ENCODE peak calls at places on chromosomes 2 and 18, in ten cellular contexts. One of them, this sample, is unnamed. For H3K4me1, the result is how much of the 10 kb centered on the place peaks cover.

GRCh38 chr2:65877331-65877791 is 445.0 kb upstream of the SPRED2 start:
- DNase-seq in GM23338: no peak
- DNase-seq in K562: no peak
- DNase-seq in endothelial cell of umbilical vein: no peak
- DNase-seq in suprapubic skin: no peak
- DNase-seq in breast epithelium: no peak
- DNase-seq in spleen: no peak
- DNase-seq in SK-N-SH: no peak
- DNase-seq in HCT116: no peak
- DNase-seq in stomach: no peak
- DNase-seq in this sample: no peak

GRCh38 chr2:46299365-46300263 is 2.4 kb downstream of the EPAS1 start:
- DNase-seq in suprapubic skin: peak
- DNase-seq in endothelial cell of umbilical vein: peak
- DNase-seq in SK-N-SH: peak
- DNase-seq in GM23338: peak
- DNase-seq in breast epithelium: peak
- DNase-seq in spleen: peak
- DNase-seq in stomach: peak
- DNase-seq in HCT116: no peak
- DNase-seq in K562: peak
- DNase-seq in this sample: no peak

GRCh38 chr18:65788373-65788772 is 37.6 kb downstream of the CDH7 start:
- DNase-seq in SK-N-SH: peak
- DNase-seq in K562: no peak
- DNase-seq in HCT116: no peak
- DNase-seq in spleen: no peak
- DNase-seq in breast epithelium: no peak
- DNase-seq in stomach: no peak
- DNase-seq in GM23338: no peak
- DNase-seq in endothelial cell of umbilical vein: no peak
- DNase-seq in suprapubic skin: no peak
- DNase-seq in this sample: no peak

GRCh38 chr2:101558740-101559508 is 84.0 kb upstream of the RFX8 start:
- DNase-seq in GM23338: no peak
- DNase-seq in spleen: no peak
- DNase-seq in suprapubic skin: no peak
- DNase-seq in endothelial cell of umbilical vein: peak
- DNase-seq in K562: no peak
- DNase-seq in breast epithelium: no peak
- DNase-seq in stomach: no peak
- DNase-seq in HCT116: no peak
- DNase-seq in SK-N-SH: no peak
- DNase-seq in this sample: no peak

GRCh38 chr2:210003394-210003793 is 956 bp downstream of the RPE start:
- DNase-seq in HCT116: no peak
- DNase-seq in SK-N-SH: no peak
- DNase-seq in suprapubic skin: no peak
- DNase-seq in breast epithelium: no peak
- DNase-seq in spleen: no peak
- DNase-seq in K562: no peak
- DNase-seq in stomach: no peak
- DNase-seq in endothelial cell of umbilical vein: no peak
- DNase-seq in GM23338: no peak
- DNase-seq in this sample: no peak

GRCh38 chr2:129876576-129876975 is 102.9 kb upstream of the RAB6C start:
- DNase-seq in endothelial cell of umbilical vein: no peak
- DNase-seq in breast epithelium: peak
- DNase-seq in HCT116: no peak
- DNase-seq in suprapubic skin: no peak
- DNase-seq in spleen: no peak
- DNase-seq in K562: no peak
- DNase-seq in SK-N-SH: no peak
- DNase-seq in stomach: peak
- DNase-seq in GM23338: peak
- DNase-seq in this sample: no peak

GRCh38 chr18:22378672-22379282 is 38.9 kb downstream of the CTAGE1 start:
- DNase-seq in SK-N-SH: peak
- DNase-seq in stomach: peak
- DNase-seq in K562: peak
- DNase-seq in breast epithelium: no peak
- DNase-seq in suprapubic skin: no peak
- DNase-seq in endothelial cell of umbilical vein: peak
- DNase-seq in spleen: no peak
- DNase-seq in HCT116: peak
- DNase-seq in GM23338: peak
- DNase-seq in this sample: no peak

GRCh38 chr2:205785507-205786222 is 103.4 kb downstream of the NRP2 start:
- DNase-seq in SK-N-SH: no peak
- DNase-seq in K562: no peak
- DNase-seq in suprapubic skin: no peak
- DNase-seq in endothelial cell of umbilical vein: no peak
- DNase-seq in breast epithelium: no peak
- DNase-seq in stomach: no peak
- DNase-seq in GM23338: no peak
- DNase-seq in HCT116: no peak
- DNase-seq in spleen: no peak
- DNase-seq in this sample: no peak

GRCh38 chr2:86417961-86418360 is 23.2 kb upstream of the KDM3A start:
- DNase-seq in suprapubic skin: no peak
- DNase-seq in HCT116: no peak
- DNase-seq in K562: no peak
- DNase-seq in breast epithelium: no peak
- DNase-seq in stomach: no peak
- DNase-seq in endothelial cell of umbilical vein: no peak
- DNase-seq in spleen: no peak
- DNase-seq in SK-N-SH: no peak
- DNase-seq in GM23338: no peak
- DNase-seq in this sample: no peak

GRCh38 chr2:218946621-218947020 is 12.8 kb upstream of the CDK5R2 start:
- DNase-seq in GM23338: no peak
- DNase-seq in stomach: no peak
- DNase-seq in SK-N-SH: no peak
- DNase-seq in K562: no peak
- DNase-seq in breast epithelium: no peak
- DNase-seq in HCT116: no peak
- DNase-seq in endothelial cell of umbilical vein: no peak
- DNase-seq in suprapubic skin: no peak
- DNase-seq in spleen: no peak
- DNase-seq in this sample: no peak

GRCh38 chr18:12408247-12408869 is 629 bp downstream of the PRELID3A start:
- DNase-seq in stomach: no peak
- DNase-seq in SK-N-SH: peak
- DNase-seq in GM23338: no peak
- DNase-seq in spleen: no peak
- DNase-seq in endothelial cell of umbilical vein: peak
- DNase-seq in suprapubic skin: no peak
- DNase-seq in breast epithelium: no peak
- DNase-seq in HCT116: no peak
- DNase-seq in K562: no peak
- DNase-seq in this sample: no peak

GRCh38 chr2:131828164-131828561 is 300.5 kb downstream of the CCDC74A start:
- DNase-seq in breast epithelium: no peak
- DNase-seq in suprapubic skin: no peak
- DNase-seq in GM23338: no peak
- DNase-seq in SK-N-SH: no peak
- DNase-seq in K562: no peak
- DNase-seq in spleen: no peak
- DNase-seq in endothelial cell of umbilical vein: no peak
- DNase-seq in HCT116: no peak
- DNase-seq in stomach: no peak
- DNase-seq in this sample: no peak

GRCh38 chr2:27715318-27716165 is 51.9 kb downstream of the SLC4A1AP start:
- DNase-seq in GM23338: peak
- DNase-seq in HCT116: no peak
- DNase-seq in endothelial cell of umbilical vein: no peak
- DNase-seq in suprapubic skin: no peak
- DNase-seq in spleen: no peak
- DNase-seq in K562: no peak
- DNase-seq in SK-N-SH: peak
- DNase-seq in breast epithelium: no peak
- DNase-seq in stomach: no peak
- DNase-seq in this sample: no peak

GRCh38 chr2:213057977-213058376 is 93.4 kb downstream of the IKZF2 start:
- DNase-seq in suprapubic skin: no peak
- DNase-seq in endothelial cell of umbilical vein: no peak
- DNase-seq in stomach: no peak
- DNase-seq in K562: no peak
- DNase-seq in spleen: no peak
- DNase-seq in HCT116: no peak
- DNase-seq in GM23338: no peak
- DNase-seq in breast epithelium: no peak
- DNase-seq in SK-N-SH: no peak
- DNase-seq in this sample: no peak

GRCh38 chr2:40680547-40680946 is 228.7 kb upstream of the SLC8A1 start:
- DNase-seq in K562: no peak
- DNase-seq in HCT116: no peak
- DNase-seq in GM23338: no peak
- DNase-seq in breast epithelium: no peak
- DNase-seq in spleen: no peak
- DNase-seq in endothelial cell of umbilical vein: no peak
- DNase-seq in SK-N-SH: no peak
- DNase-seq in suprapubic skin: no peak
- DNase-seq in stomach: no peak
- DNase-seq in this sample: no peak
- H3K4me3 ChIP-seq in K562: no peak
- H3K4me3 ChIP-seq in HCT116: no peak
- H3K4me3 ChIP-seq in GM23338: no peak
- H3K4me3 ChIP-seq in breast epithelium: no peak
- H3K4me3 ChIP-seq in spleen: peak
- H3K4me3 ChIP-seq in endothelial cell of umbilical vein: no peak
- H3K4me3 ChIP-seq in SK-N-SH: no peak
- H3K4me3 ChIP-seq in suprapubic skin: no peak
- H3K4me3 ChIP-seq in stomach: no peak
- H3K4me3 ChIP-seq in this sample: no peak

DNA sequence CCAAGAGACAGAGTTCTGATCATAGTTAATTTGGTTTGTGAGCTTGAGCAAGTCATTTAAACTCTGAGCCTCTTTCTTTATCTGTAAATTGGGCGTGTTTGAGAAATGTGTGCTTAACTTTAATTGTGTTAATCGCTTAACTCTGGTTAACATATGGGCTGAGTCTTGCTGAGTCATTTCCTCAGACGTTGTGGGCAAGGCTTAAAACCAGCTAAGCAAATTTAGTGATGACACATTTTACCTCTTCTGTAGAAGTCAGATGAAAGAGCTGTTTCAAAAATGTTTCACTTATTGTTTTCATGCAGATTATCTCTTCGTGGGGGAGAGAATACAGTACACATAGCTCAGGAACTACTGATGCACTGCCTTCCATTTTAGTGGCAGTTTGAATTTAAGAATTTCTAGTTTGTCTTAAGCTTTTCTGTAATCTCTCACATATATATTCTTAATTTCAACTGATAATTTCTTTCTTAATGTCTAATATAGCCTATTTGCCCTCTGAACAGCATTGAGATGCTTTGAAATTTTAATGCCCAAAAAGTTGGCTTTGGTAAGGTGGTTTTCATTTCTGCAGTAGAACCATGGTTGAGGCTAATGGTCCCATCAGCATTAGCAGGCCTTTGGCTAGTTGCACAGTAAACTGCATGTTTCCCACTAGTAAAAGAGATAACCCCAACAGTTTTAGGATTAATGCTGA is 34.9 kb downstream of the RAB10 start:
- DNase-seq in HCT116: peak
- DNase-seq in stomach: no peak
- DNase-seq in suprapubic skin: no peak
- DNase-seq in K562: peak
- DNase-seq in breast epithelium: no peak
- DNase-seq in endothelial cell of umbilical vein: peak
- DNase-seq in spleen: no peak
- DNase-seq in GM23338: peak
- DNase-seq in SK-N-SH: no peak
- DNase-seq in this sample: no peak
- TF ChIP-seq POLR2AphosphoS5 in HCT116: peak
- TF ChIP-seq POLR2AphosphoS5 in stomach: no peak
- TF ChIP-seq POLR2AphosphoS5 in suprapubic skin: no peak
- TF ChIP-seq POLR2AphosphoS5 in K562: peak
- TF ChIP-seq POLR2AphosphoS5 in breast epithelium: no peak
- TF ChIP-seq POLR2AphosphoS5 in endothelial cell of umbilical vein: peak
- TF ChIP-seq POLR2AphosphoS5 in spleen: no peak
- TF ChIP-seq POLR2AphosphoS5 in GM23338: no peak
- TF ChIP-seq POLR2AphosphoS5 in SK-N-SH: peak
- TF ChIP-seq POLR2AphosphoS5 in this sample: no peak

GRCh38 chr2:108612153-108612513 is 77.9 kb downstream of the LIMS1 start:
- DNase-seq in breast epithelium: no peak
- DNase-seq in suprapubic skin: no peak
- DNase-seq in K562: peak
- DNase-seq in GM23338: no peak
- DNase-seq in endothelial cell of umbilical vein: no peak
- DNase-seq in stomach: no peak
- DNase-seq in spleen: no peak
- DNase-seq in HCT116: no peak
- DNase-seq in SK-N-SH: no peak
- DNase-seq in this sample: no peak
- H3K4me1 ChIP-seq in breast epithelium: under half
- H3K4me1 ChIP-seq in suprapubic skin: half or more
- H3K4me1 ChIP-seq in K562: under half
- H3K4me1 ChIP-seq in GM23338: under half
- H3K4me1 ChIP-seq in endothelial cell of umbilical vein: under half
- H3K4me1 ChIP-seq in stomach: half or more
- H3K4me1 ChIP-seq in spleen: half or more
- H3K4me1 ChIP-seq in HCT116: under half
- H3K4me1 ChIP-seq in SK-N-SH: under half
- H3K4me1 ChIP-seq in this sample: half or more

GRCh38 chr2:172997031-172997430 is 78.6 kb upstream of the MAP3K20 start:
- DNase-seq in SK-N-SH: no peak
- DNase-seq in GM23338: no peak
- DNase-seq in suprapubic skin: no peak
- DNase-seq in breast epithelium: no peak
- DNase-seq in stomach: no peak
- DNase-seq in HCT116: no peak
- DNase-seq in spleen: no peak
- DNase-seq in K562: no peak
- DNase-seq in endothelial cell of umbilical vein: no peak
- DNase-seq in this sample: no peak

GRCh38 chr2:172996387-172996961 is 79.2 kb upstream of the MAP3K20 start:
- DNase-seq in K562: no peak
- DNase-seq in suprapubic skin: no peak
- DNase-seq in spleen: no peak
- DNase-seq in endothelial cell of umbilical vein: no peak
- DNase-seq in stomach: no peak
- DNase-seq in GM23338: no peak
- DNase-seq in SK-N-SH: no peak
- DNase-seq in breast epithelium: no peak
- DNase-seq in HCT116: no peak
- DNase-seq in this sample: no peak

GRCh38 chr2:172991036-172991435 is 84.6 kb upstream of the MAP3K20 start:
- DNase-seq in suprapubic skin: no peak
- DNase-seq in stomach: no peak
- DNase-seq in SK-N-SH: no peak
- DNase-seq in HCT116: no peak
- DNase-seq in breast epithelium: no peak
- DNase-seq in GM23338: no peak
- DNase-seq in K562: no peak
- DNase-seq in spleen: no peak
- DNase-seq in endothelial cell of umbilical vein: peak
- DNase-seq in this sample: no peak

GRCh38 chr2:172995323-172996244 is 80.1 kb upstream of the MAP3K20 start:
- DNase-seq in stomach: no peak
- DNase-seq in spleen: no peak
- DNase-seq in suprapubic skin: no peak
- DNase-seq in GM23338: peak
- DNase-seq in endothelial cell of umbilical vein: peak
- DNase-seq in SK-N-SH: no peak
- DNase-seq in HCT116: no peak
- DNase-seq in K562: no peak
- DNase-seq in breast epithelium: peak
- DNase-seq in this sample: no peak

GRCh38 chr2:172993924-172994717 is 81.5 kb upstream of the MAP3K20 start:
- DNase-seq in K562: no peak
- DNase-seq in SK-N-SH: no peak
- DNase-seq in HCT116: no peak
- DNase-seq in suprapubic skin: no peak
- DNase-seq in endothelial cell of umbilical vein: no peak
- DNase-seq in breast epithelium: no peak
- DNase-seq in spleen: no peak
- DNase-seq in GM23338: no peak
- DNase-seq in stomach: no peak
- DNase-seq in this sample: no peak
- H3K4me3 ChIP-seq in K562: no peak
- H3K4me3 ChIP-seq in SK-N-SH: no peak
- H3K4me3 ChIP-seq in HCT116: no peak
- H3K4me3 ChIP-seq in suprapubic skin: no peak
- H3K4me3 ChIP-seq in endothelial cell of umbilical vein: no peak
- H3K4me3 ChIP-seq in breast epithelium: no peak
- H3K4me3 ChIP-seq in spleen: no peak
- H3K4me3 ChIP-seq in GM23338: no peak
- H3K4me3 ChIP-seq in stomach: no peak
- H3K4me3 ChIP-seq in this sample: no peak